ENCODE peak calls at places on chromosomes 5 and 9, in seven cellular contexts. X, O, V, R, H, U and N are unnamed samples.

GRCh38 chr5:137714931-137715330 is 21.0 kb downstream of the KLHL3 start:
- DNase-seq in R (no peak), U (no peak), O (peak), X (no peak), V (no peak), H (no peak), N (no peak)

GRCh38 chr5:151745071-151745705 is 13.2 kb downstream of the ATOX1 start:
- DNase-seq in X (peak), O (peak), R (peak), U (no peak), V (no peak), H (no peak), N (peak)

GRCh38 chr5:64147849-64148441 is 17.7 kb upstream of the RNF180 start:
- DNase-seq in H (peak), R (peak), X (peak), V (no peak), U (peak), O (peak), N (peak)

GRCh38 chr5:79480991-79481390 is 32.9 kb downstream of the HOMER1 start:
- DNase-seq in O (no peak), H (no peak), V (no peak), U (no peak), X (no peak), R (no peak), N (no peak)

GRCh38 chr5:134510970-134511795 is 14.3 kb upstream of the JADE2 start:
- DNase-seq in R (peak), X (no peak), H (peak), U (no peak), O (peak), V (no peak), N (no peak)

GRCh38 chr9:138078846-138079245 is 201.3 kb downstream of the CACNA1B start:
- DNase-seq in U (no peak), X (no peak), R (no peak), H (no peak), O (no peak), V (no peak), N (no peak)

GRCh38 chr5:58739051-58739450 is 156.2 kb downstream of the RAB3C start:
- DNase-seq in H (no peak), V (no peak), R (no peak), O (no peak), U (no peak), X (no peak), N (no peak)

GRCh38 chr5:82164957-82165698 is 113.0 kb downstream of the RPS23 start:
- DNase-seq in H (peak), R (peak), O (no peak), V (no peak), X (no peak), U (peak), N (no peak)

GRCh38 chr5:138620661-138621224 is 45.5 kb upstream of the HSPA9 start:
- DNase-seq in O (no peak), R (no peak), V (no peak), H (no peak), U (no peak), X (no peak), N (no peak)

GRCh38 chr5:116273458-116274242 is 188.8 kb downstream of the COMMD10 start:
- DNase-seq in O (no peak), R (peak), V (no peak), X (no peak), H (no peak), U (no peak), N (no peak)

GRCh38 chr9:95736370-95736769 is 139.1 kb upstream of the ERCC6L2 start:
- DNase-seq in U (no peak), R (peak), V (peak), O (no peak), X (no peak), H (peak), N (no peak)

GRCh38 chr9:81999806-82000205 is 11.2 kb downstream of the SPATA31D1 start:
- DNase-seq in U (no peak), R (no peak), X (no peak), V (no peak), O (no peak), H (no peak), N (no peak)

GRCh38 chr9:116020146-116020545 is 133.4 kb upstream of the PAPPA start:
- DNase-seq in X (no peak), H (no peak), R (no peak), U (no peak), V (no peak), O (no peak), N (no peak)

GRCh38 chr5:125011982-125012381 is 265.5 kb upstream of the ZNF608 start:
- DNase-seq in O (no peak), R (no peak), H (no peak), X (no peak), U (no peak), V (no peak), N (no peak)

GRCh38 chr5:73265641-73266040 is 92.6 kb downstream of the TMEM174 start:
- DNase-seq in R (no peak), V (no peak), O (no peak), H (no peak), X (no peak), U (no peak), N (no peak)

GRCh38 chr9:136543830-136544548 is 1.9 kb downstream of the NOTCH1 start:
- DNase-seq in H (no peak), U (no peak), V (no peak), O (peak), X (peak), R (no peak), N (no peak)

GRCh38 chr5:44183312-44183711 is 205.9 kb downstream of the FGF10 start:
- DNase-seq in V (no peak), X (no peak), H (no peak), R (no peak), O (no peak), U (no peak), N (no peak)

GRCh38 chr9:134180786-134181647 is 16.7 kb upstream of the RNU6ATAC start:
- DNase-seq in U (peak), R (no peak), H (no peak), O (no peak), V (no peak), X (no peak), N (no peak)

GRCh38 chr9:124037790-124038189 is 26.2 kb downstream of the LHX2 start:
- DNase-seq in X (no peak), O (no peak), H (peak), V (no peak), U (no peak), R (no peak), N (no peak)

GRCh38 chr5:34682926-34683623 is 26.9 kb downstream of the RAI14 start:
- DNase-seq in O (peak), X (no peak), U (no peak), R (peak), V (no peak), H (no peak), N (peak)

GRCh38 chr5:88889165-88890069 is 6.4 kb upstream of the MEF2C start:
- DNase-seq in H (peak), X (peak), U (peak), R (peak), O (peak), V (no peak), N (peak)

GRCh38 chr9:95980262-95981125 is 105.0 kb downstream of the ERCC6L2 start:
- DNase-seq in R (peak), V (no peak), U (no peak), X (no peak), O (no peak), H (no peak), N (no peak)

GRCh38 chr5:60487885-60488425 is 212.0 kb downstream of the DEPDC1B start:
- DNase-seq in U (no peak), R (no peak), O (no peak), V (no peak), H (no peak), X (no peak), N (no peak)

GRCh38 chr5:675876-676698 is 17.1 kb downstream of the TPPP start:
- DNase-seq in H (no peak), O (no peak), U (peak), R (no peak), X (no peak), V (no peak), N (no peak)

GRCh38 chr5:3325206-3325605 is 270.4 kb upstream of the IRX1 start:
- DNase-seq in V (no peak), X (no peak), R (no peak), O (no peak), U (no peak), H (peak), N (no peak)

GRCh38 chr9:122463828-122464632 is 13.7 kb downstream of the OR1J1 start:
- DNase-seq in O (no peak), V (no peak), R (peak), X (no peak), H (peak), U (no peak), N (no peak)

GRCh38 chr5:76106149-76106548 is 23.0 kb downstream of the SV2C start:
- DNase-seq in X (no peak), R (no peak), V (no peak), O (no peak), U (no peak), H (peak), N (no peak)

GRCh38 chr5:179405054-179405416 is 59.8 kb upstream of the ADAMTS2 start:
- DNase-seq in H (no peak), X (no peak), U (no peak), O (no peak), V (no peak), R (no peak), N (no peak)

GRCh38 chr5:151181818-151182217 is 24.2 kb upstream of the ANXA6 start:
- DNase-seq in X (no peak), H (no peak), U (no peak), R (peak), O (no peak), V (no peak), N (no peak)

GRCh38 chr9:4413856-4414255 is 76.4 kb upstream of the SLC1A1 start:
- DNase-seq in V (no peak), U (no peak), O (no peak), H (no peak), X (no peak), R (no peak), N (no peak)

GRCh38 chr9:32378496-32378895 is 5.9 kb upstream of the ACO1 start:
- DNase-seq in X (no peak), H (peak), U (peak), V (peak), R (peak), O (peak), N (peak)

GRCh38 chr9:91001146-91001611 is 199.6 kb downstream of the SYK start:
- DNase-seq in U (no peak), O (peak), H (no peak), R (peak), V (no peak), X (no peak), N (peak)

GRCh38 chr9:70406446-70406862 is 8.0 kb downstream of the KLF9 start:
- DNase-seq in X (peak), O (no peak), H (peak), V (peak), R (peak), U (peak), N (no peak)

GRCh38 chr5:170738840-170739239 is 44.7 kb upstream of the GABRP start:
- DNase-seq in U (no peak), O (no peak), X (no peak), H (peak), R (no peak), V (no peak), N (no peak)